ENCODE peak calls at places on chromosomes 5 and 9, in ten cellular contexts. X is choroid plexus epithelial cell, J is WERI-Rb-1, Z is NB4, R is stomach, H is heart left ventricle, G is adrenal gland, Q is mucosa of descending colon, E is HL-60, W is cardiac fibroblast. N is an unnamed sample.

GRCh38 chr5:55535199-55535905 is 588 bp upstream of the PLPP1 start:
- DNase-seq in X (no peak), J (no peak), Z (no peak), R (no peak), H (no peak), G (no peak), Q (no peak), E (no peak), W (no peak), N (peak)

GRCh38 chr5:107456281-107456715 is 214.4 kb downstream of the EFNA5 start:
- DNase-seq in X (peak), J (no peak), Z (no peak), R (no peak), H (no peak), G (no peak), Q (no peak), E (peak), W (no peak), N (no peak)

GRCh38 chr9:93575706-93576295 is 583 bp upstream of the PHF2 start:
- DNase-seq in X (no peak), J (peak), Z (peak), R (peak), H (peak), G (peak), Q (peak), E (peak), W (peak), N (peak)

GRCh38 chr9:83981126-83981871 is 694 bp downstream of the RMI1 start:
- DNase-seq in X (peak), J (peak), Z (peak), R (peak), H (peak), G (peak), Q (no peak), E (peak), W (peak), N (peak)

GRCh38 chr9:89419978-89420394 is 77.9 kb downstream of the SEMA4D start:
- DNase-seq in X (no peak), J (no peak), Z (no peak), R (no peak), H (no peak), G (no peak), Q (peak), E (no peak), W (no peak), N (no peak)

GRCh38 chr9:72902268-72902667 is 50.6 kb downstream of the ALDH1A1 start:
- DNase-seq in X (no peak), J (no peak), Z (no peak), R (no peak), H (no peak), G (no peak), Q (no peak), E (no peak), W (no peak), N (no peak)

GRCh38 chr5:139951296-139951924 is 91.7 kb downstream of the NRG2 start:
- DNase-seq in X (no peak), J (no peak), Z (no peak), R (no peak), H (no peak), G (no peak), Q (no peak), E (no peak), W (no peak), N (no peak)

GRCh38 chr9:114072181-114073140 is 5.6 kb downstream of the AMBP start:
- DNase-seq in X (peak), J (no peak), Z (no peak), R (peak), H (peak), G (peak), Q (no peak), E (no peak), W (peak), N (no peak)

GRCh38 chr5:163410505-163410904 is 26.9 kb upstream of the CCNG1 start:
- DNase-seq in X (no peak), J (no peak), Z (no peak), R (no peak), H (no peak), G (no peak), Q (no peak), E (no peak), W (no peak), N (no peak)

GRCh38 chr9:21556581-21557427 is 74.7 kb upstream of the IFNE start:
- DNase-seq in X (no peak), J (no peak), Z (no peak), R (no peak), H (no peak), G (no peak), Q (no peak), E (no peak), W (no peak), N (peak)

GRCh38 chr9:92763721-92764380 is 782 bp downstream of the BICD2 start:
- DNase-seq in X (no peak), J (peak), Z (peak), R (no peak), H (no peak), G (peak), Q (peak), E (peak), W (no peak), N (no peak)

GRCh38 chr5:168366124-168366523 is 74.7 kb downstream of the WWC1 start:
- DNase-seq in X (peak), J (no peak), Z (no peak), R (no peak), H (no peak), G (no peak), Q (no peak), E (no peak), W (peak), N (peak)

GRCh38 chr9:25724424-25724823 is 46.2 kb upstream of the TUSC1 start:
- DNase-seq in X (peak), J (no peak), Z (no peak), R (no peak), H (no peak), G (no peak), Q (no peak), E (no peak), W (no peak), N (no peak)

GRCh38 chr5:104189909-104190308 is 627.3 kb upstream of the NUDT12 start:
- DNase-seq in X (peak), J (no peak), Z (peak), R (no peak), H (no peak), G (no peak), Q (no peak), E (no peak), W (peak), N (peak)

GRCh38 chr9:117622347-117622746 is 81.9 kb upstream of the TLR4 start:
- DNase-seq in X (peak), J (no peak), Z (peak), R (no peak), H (no peak), G (no peak), Q (no peak), E (no peak), W (no peak), N (no peak)
- TF ChIP-seq CTCF in X (peak), J (no peak), Z (peak), R (no peak), H (no peak), G (no peak), Q (no peak), E (peak), W (peak), N (no peak)

DNA sequence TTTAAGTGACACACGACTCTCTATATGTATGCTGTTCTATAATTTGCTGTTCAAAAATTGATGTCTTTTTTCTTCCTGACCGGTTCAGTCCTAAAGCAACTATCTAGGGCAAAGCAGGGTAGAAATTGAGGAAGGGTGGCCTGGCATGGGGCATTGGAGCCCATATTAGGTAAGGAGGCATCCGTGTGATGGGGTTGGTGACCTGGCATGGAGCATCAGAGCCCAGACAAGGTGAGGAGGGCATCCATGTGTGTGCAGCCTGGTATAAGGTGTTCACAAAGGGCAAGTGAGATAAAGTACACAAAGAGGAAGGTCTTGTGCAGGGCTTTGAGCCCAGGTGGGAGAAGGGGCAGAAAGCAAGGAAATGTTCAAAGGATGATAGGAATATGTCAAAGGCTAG is 104.9 kb downstream of the PAM start:
- DNase-seq in X (no peak), J (no peak), Z (no peak), R (no peak), H (no peak), G (no peak), Q (no peak), E (no peak), W (no peak), N (no peak)
- H3K4me3 ChIP-seq in X (no peak), J (no peak), Z (no peak), R (no peak), H (no peak), G (no peak), Q (no peak), E (no peak), W (no peak), N (no peak)

DNA sequence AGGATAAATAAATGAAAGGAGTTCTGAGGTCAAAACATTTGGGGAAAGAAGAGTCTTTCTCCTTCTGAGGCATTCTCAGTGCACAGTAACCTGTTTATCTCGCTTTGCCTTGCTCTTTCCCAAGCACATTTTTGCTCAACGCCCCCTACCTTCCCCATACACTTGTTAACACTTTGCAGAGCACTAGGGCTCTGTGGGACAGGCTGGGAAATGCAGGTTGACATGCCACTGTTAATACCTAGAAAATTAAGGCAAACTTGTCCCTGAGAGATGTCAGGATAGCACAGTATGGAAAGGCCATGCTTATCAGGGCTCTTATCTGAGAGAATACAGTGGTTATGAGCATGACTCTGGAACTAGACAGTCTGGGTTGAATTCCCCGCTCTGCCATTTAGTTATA is 152.0 kb downstream of the DOCK8 start:
- DNase-seq in X (no peak), J (no peak), Z (no peak), R (no peak), H (no peak), G (no peak), Q (no peak), E (no peak), W (no peak), N (no peak)
- TF ChIP-seq CTCF in X (no peak), J (no peak), Z (no peak), R (no peak), H (no peak), G (no peak), Q (no peak), E (no peak), W (no peak), N (no peak)

GRCh38 chr9:69168709-69169217 is 5.3 kb upstream of the TJP2 start:
- DNase-seq in X (peak), J (no peak), Z (peak), R (no peak), H (no peak), G (no peak), Q (peak), E (no peak), W (peak), N (peak)
- H3K4me3 ChIP-seq in X (no peak), J (no peak), Z (no peak), R (no peak), H (no peak), G (no peak), Q (no peak), E (no peak), W (no peak), N (peak)

DNA sequence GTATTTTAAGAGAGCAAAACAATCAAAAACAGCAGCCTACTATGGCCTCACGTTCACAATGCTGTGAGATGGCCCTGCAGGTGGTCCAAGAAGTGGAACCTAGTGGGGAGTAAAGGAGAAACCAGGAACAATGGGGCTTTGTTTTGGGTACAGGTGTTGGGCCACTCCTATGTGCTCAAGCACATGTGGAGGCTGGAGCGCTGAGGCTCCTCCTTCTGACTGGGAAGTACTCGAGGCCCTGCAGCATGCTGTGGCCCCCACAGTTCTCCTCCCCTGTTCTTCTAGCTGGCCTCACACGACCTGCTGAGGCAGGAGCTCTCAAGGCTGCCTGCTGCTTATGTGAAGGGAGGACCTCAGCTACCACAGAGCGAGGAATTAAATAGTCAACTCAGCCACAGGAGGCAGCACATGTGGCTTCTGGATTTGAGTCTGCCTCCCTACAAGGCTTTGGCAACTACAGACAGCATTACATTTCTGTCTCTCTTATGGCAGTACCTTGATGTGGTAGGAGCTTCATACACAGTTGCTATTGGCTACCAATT is 482.3 kb downstream of the SPOCK1 start:
- DNase-seq in X (peak), J (peak), Z (peak), R (no peak), H (no peak), G (no peak), Q (no peak), E (no peak), W (no peak), N (no peak)
- TF ChIP-seq CTCF in X (no peak), J (peak), Z (no peak), R (no peak), H (no peak), G (no peak), Q (no peak), E (no peak), W (no peak), N (no peak)

DNA sequence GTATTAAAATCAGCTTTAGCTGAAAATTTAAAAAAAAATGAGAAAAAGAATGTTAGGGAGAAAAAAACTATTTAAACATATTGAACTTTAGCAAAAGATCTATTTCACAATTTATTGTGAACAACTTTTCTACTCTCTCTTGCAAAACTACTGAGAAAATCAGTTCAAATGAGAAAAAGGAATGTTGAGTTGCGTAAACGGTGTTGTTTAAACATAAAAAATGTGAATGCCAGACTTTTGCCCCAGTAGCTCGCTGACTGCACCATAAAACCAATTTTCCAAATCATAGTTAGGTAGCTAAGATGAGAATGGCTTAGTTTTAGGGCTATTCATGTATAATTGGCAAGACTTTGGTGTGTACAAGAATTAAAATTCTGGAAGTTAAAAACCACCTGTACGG is 13.4 kb upstream of the RAD23B start:
- DNase-seq in X (peak), J (no peak), Z (no peak), R (no peak), H (no peak), G (no peak), Q (no peak), E (no peak), W (peak), N (peak)
- H3K4me3 ChIP-seq in X (no peak), J (no peak), Z (no peak), R (no peak), H (no peak), G (no peak), Q (no peak), E (no peak), W (no peak), N (no peak)

GRCh38 chr5:62779010-62779422 is 200.4 kb downstream of the LRRC70 start:
- DNase-seq in X (peak), J (peak), Z (peak), R (no peak), H (no peak), G (no peak), Q (no peak), E (no peak), W (peak), N (peak)
- TF ChIP-seq CTCF in X (peak), J (peak), Z (peak), R (peak), H (peak), G (peak), Q (no peak), E (no peak), W (peak), N (peak)

GRCh38 chr5:169637085-169637855 is at the start of gene DOCK2:
- DNase-seq in X (no peak), J (no peak), Z (peak), R (peak), H (peak), G (peak), Q (peak), E (peak), W (no peak), N (no peak)

GRCh38 chr5:169635933-169636332 is 1.1 kb upstream of the DOCK2 start:
- DNase-seq in X (no peak), J (no peak), Z (peak), R (no peak), H (no peak), G (no peak), Q (no peak), E (no peak), W (no peak), N (no peak)

GRCh38 chr5:169636477-169637084 is 494 bp upstream of the DOCK2 start:
- DNase-seq in X (no peak), J (no peak), Z (no peak), R (no peak), H (no peak), G (no peak), Q (no peak), E (no peak), W (no peak), N (no peak)

GRCh38 chr5:169634606-169635005 is 2.5 kb upstream of the DOCK2 start:
- DNase-seq in X (no peak), J (no peak), Z (no peak), R (no peak), H (no peak), G (no peak), Q (no peak), E (no peak), W (no peak), N (no peak)

DNA sequence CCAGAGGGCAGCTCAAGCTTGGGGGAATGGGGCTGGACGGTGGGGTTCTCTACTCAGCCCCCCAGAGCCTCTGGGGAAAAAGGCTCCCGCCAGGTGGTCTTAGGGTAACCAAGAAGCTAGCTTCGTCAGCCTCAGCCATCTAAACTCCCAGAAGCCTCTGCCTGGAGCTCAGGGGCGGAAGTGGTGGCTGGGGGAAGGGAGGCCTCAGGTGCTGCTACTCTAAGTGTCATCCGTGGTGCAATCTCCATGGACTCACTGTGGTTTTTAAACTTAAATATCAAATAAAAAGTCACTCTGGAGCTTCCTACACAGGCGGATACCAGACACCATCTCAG is 748 bp downstream of the DOCK2 start:
- DNase-seq in X (no peak), J (no peak), Z (peak), R (peak), H (no peak), G (no peak), Q (peak), E (peak), W (no peak), N (no peak)
- H3K4me3 ChIP-seq in X (no peak), J (no peak), Z (peak), R (peak), H (peak), G (peak), Q (peak), E (peak), W (no peak), N (no peak)

N was measured in fibroblast of villous mesenchyme.